ENCODE peak calls at places on chromosomes 16 and 17, in four cellular contexts. E is amniotic epithelial cell, O is heart right ventricle, X is A549. W is an unnamed sample.

GRCh38 chr16:78727536-78727935 is 628.1 kb downstream of the WWOX start:
- DNase-seq in E (no peak), O (no peak), X (no peak), W (no peak)

GRCh38 chr16:88560722-88561484 is 9.3 kb upstream of the ZC3H18 start:
- DNase-seq in E (peak; percentile 47), O (no peak), X (no peak), W (no peak)

GRCh38 chr16:88331989-88332920 is 50.5 kb upstream of the ZNF469 start:
- DNase-seq in E (peak; percentile 99), O (no peak), X (peak; percentile 99), W (peak; percentile 48)

GRCh38 chr16:66717112-66717675 is 20.7 kb upstream of the CMTM4 start:
- DNase-seq in E (peak; percentile 78), O (peak; percentile 30), X (peak; percentile 51), W (no peak)

GRCh38 chr17:4509923-4510614 is 11.4 kb downstream of the SPNS2 start:
- DNase-seq in E (no peak), O (peak; percentile 59), X (no peak), W (no peak)

GRCh38 chr16:14303654-14304394 is 232.7 kb downstream of the MRTFB start:
- DNase-seq in E (no peak), O (no peak), X (no peak), W (no peak)

GRCh38 chr17:59432657-59433056 is 101.2 kb downstream of the YPEL2 start:
- DNase-seq in E (no peak), O (no peak), X (no peak), W (no peak)

GRCh38 chr16:67632415-67633172 is 12.3 kb upstream of the CARMIL2 start:
- DNase-seq in E (peak; percentile 81), O (peak; percentile 58), X (no peak), W (no peak)

GRCh38 chr16:9966569-9967157 is 215.6 kb downstream of the GRIN2A start:
- DNase-seq in E (no peak), O (no peak), X (no peak), W (peak; percentile 28)

GRCh38 chr17:73822371-73822770 is 178.1 kb upstream of the SDK2 start:
- DNase-seq in E (no peak), O (no peak), X (no peak), W (no peak)

GRCh38 chr16:79542196-79542859 is 58.2 kb downstream of the MAF start:
- DNase-seq in E (no peak), O (peak; percentile 74), X (no peak), W (no peak)

GRCh38 chr16:89732142-89732917 is 11.0 kb downstream of the ZNF276 start:
- DNase-seq in E (no peak), O (no peak), X (no peak), W (no peak)